ENCODE peak calls at places on chromosome 17, in five cellular contexts. M is upper lobe of right lung; T is HepG2; R is heart right ventricle; J is activated T-cell treated with anti-CD3 and anti-CD28 coated beads, Interleukin-2, amount 50 U/mL, for 4 hours. P is an unnamed sample.

GRCh38 chr17:8465381-8466158 is 29.9 kb downstream of the NDEL1 start:
- ATAC-seq in T (peak), M (no peak), R (no peak), J (no peak), P (no peak)

GRCh38 chr17:5373112-5373511 is 46.4 kb downstream of the NUP88 start:
- ATAC-seq in R (no peak), T (no peak), J (no peak), M (no peak), P (peak)

GRCh38 chr17:41377546-41377945 is 4.6 kb downstream of the KRT34 start:
- ATAC-seq in T (no peak), J (no peak), M (no peak), R (no peak), P (no peak)

GRCh38 chr17:42547698-42548069 is 5.0 kb upstream of the HSD17B1 start:
- ATAC-seq in R (peak), T (no peak), M (no peak), J (no peak), P (no peak)

GRCh38 chr17:30519707-30520106 is 42.5 kb downstream of the GOSR1 start:
- ATAC-seq in R (peak), T (no peak), M (no peak), J (no peak), P (no peak)

GRCh38 chr17:37571674-37572073 is 37.5 kb downstream of the SYNRG start:
- ATAC-seq in J (no peak), R (no peak), M (no peak), T (no peak), P (no peak)

GRCh38 chr17:80175411-80175810 is 5.6 kb downstream of the CARD14 start:
- ATAC-seq in T (no peak), R (no peak), M (peak), J (no peak), P (no peak)

GRCh38 chr17:77354721-77355455 is 214.1 kb downstream of the SEC14L1 start:
- ATAC-seq in T (peak), R (no peak), J (no peak), M (no peak), P (no peak)

GRCh38 chr17:68509151-68510057 is 2.8 kb upstream of the PRKAR1A start:
- ATAC-seq in R (no peak), T (peak), M (no peak), J (no peak), P (no peak)

GRCh38 chr17:29148257-29148789 is 31.9 kb downstream of the MYO18A start:
- ATAC-seq in M (peak), R (no peak), T (peak), J (no peak), P (no peak)

GRCh38 chr17:44095647-44096496 is 25.3 kb downstream of the G6PC3 start:
- ATAC-seq in M (peak), R (peak), T (peak), J (peak), P (no peak)

GRCh38 chr17:29867643-29868181 is 62.3 kb downstream of the SSH2 start:
- ATAC-seq in J (no peak), R (no peak), M (no peak), T (no peak), P (no peak)

GRCh38 chr17:75909812-75910274 is 5.2 kb upstream of the MRPL38 start:
- ATAC-seq in T (no peak), R (peak), J (no peak), M (no peak), P (no peak)

GRCh38 chr17:50986989-50987660 is 121.0 kb upstream of the TOB1 start:
- ATAC-seq in M (no peak), T (no peak), R (no peak), J (no peak), P (no peak)

GRCh38 chr17:39018267-39019134 is 51.3 kb upstream of the FBXO47 start:
- ATAC-seq in R (no peak), M (peak), J (peak), T (no peak), P (peak)

GRCh38 chr17:38415250-38416194 is 12.7 kb upstream of the ARHGAP23 start:
- ATAC-seq in J (peak), R (peak), M (peak), T (peak), P (no peak)

GRCh38 chr17:10776372-10776771 is 27.5 kb downstream of the TMEM238L start:
- ATAC-seq in R (no peak), M (no peak), J (no peak), T (no peak), P (no peak)

GRCh38 chr17:83057793-83058477 is 21.5 kb upstream of the METRNL start:
- ATAC-seq in J (no peak), M (no peak), R (peak), T (no peak), P (no peak)

GRCh38 chr17:79935845-79936470 is 96.7 kb upstream of the CBX4 start:
- ATAC-seq in R (no peak), T (no peak), M (no peak), J (no peak), P (no peak)

GRCh38 chr17:13647551-13647950 is 45.8 kb upstream of the HS3ST3A1 start:
- ATAC-seq in M (peak), R (no peak), J (no peak), T (no peak), P (no peak)

GRCh38 chr17:77376795-77377751 is 236.3 kb downstream of the SEC14L1 start:
- ATAC-seq in M (peak), T (peak), R (peak), J (no peak), P (no peak)

GRCh38 chr17:12859520-12859919 is 70.2 kb downstream of the ARHGAP44 start:
- ATAC-seq in R (no peak), T (no peak), J (no peak), M (no peak), P (peak)

GRCh38 chr17:38328620-38329019 is 15.1 kb downstream of the GPR179 start:
- ATAC-seq in M (no peak), R (no peak), J (no peak), T (no peak), P (no peak)

P was measured in stimulated activated memory B cell treated with anti-CD40 and anti-IgM and Interleukin-4, amounts not matched to agents 10 μg/mL and 1 μg/mL and 100 μg/mL, for 72 hours.